ENCODE peak calls at places on chromosome 17, in nine cellular contexts. C is heart left ventricle; Z is small intestine; U is Right ventricle myocardium inferior; T is HFF-Myc; Y is NCI-H2171 treated with DMSO at 0.1 percent for 48 hours; P is HTR-8/SVneo; K is stimulated activated naive B cell treated with anti-CD40 and anti-IgM and Interleukin-4, amounts not matched to agents 10 μg/mL and 1 μg/mL and 100 μg/mL, for 72 hours; J is stimulated activated CD4-positive, alpha-beta T cell treated with anti-CD3 and anti-CD28 coated beads, TNF-alpha, amount 100 ng/mL, for 48 hours. F is an unnamed sample.

GRCh38 chr17:5286846-5287245 is 4.8 kb downstream of the RABEP1 start:
- DNase-seq in C (no peak), T (no peak), Z (peak), U (no peak), Y (no peak), K (no peak), P (no peak), J (no peak), F (no peak)

GRCh38 chr17:2980904-2981246 is 82.5 kb downstream of the OR1D5 start:
- DNase-seq in K (no peak), Y (no peak), P (no peak), U (no peak), J (no peak), Z (no peak), T (no peak), C (no peak), F (no peak)

GRCh38 chr17:42230225-42230624 is 35.9 kb upstream of the GHDC start:
- DNase-seq in P (no peak), K (no peak), U (no peak), Y (peak), C (no peak), J (no peak), T (no peak), Z (no peak), F (no peak)

GRCh38 chr17:12977008-12977751 is 40.6 kb downstream of the ELAC2 start:
- DNase-seq in U (no peak), P (no peak), Y (no peak), Z (no peak), C (no peak), K (no peak), T (peak), J (no peak), F (no peak)

GRCh38 chr17:17351356-17351891 is 48.3 kb downstream of the NT5M start:
- DNase-seq in Z (no peak), P (no peak), J (no peak), C (no peak), Y (no peak), K (no peak), T (no peak), U (no peak), F (peak)

GRCh38 chr17:2181206-2181983 is 122.2 kb downstream of the SMG6 start:
- DNase-seq in P (no peak), C (peak), T (no peak), Z (no peak), J (no peak), U (peak), Y (no peak), K (no peak), F (peak)

GRCh38 chr17:61519754-61520440 is 67.7 kb downstream of the TBX4 start:
- DNase-seq in J (no peak), T (no peak), Y (no peak), Z (no peak), K (no peak), C (no peak), U (no peak), P (no peak), F (no peak)

GRCh38 chr17:18919963-18920362 is 32.0 kb upstream of the SLC5A10 start:
- DNase-seq in Z (peak), T (no peak), Y (no peak), J (no peak), K (no peak), C (no peak), U (no peak), P (no peak), F (no peak)

GRCh38 chr17:42779304-42779941 is 987 bp upstream of the WNK4 start:
- DNase-seq in C (no peak), P (peak), U (no peak), K (no peak), Z (no peak), J (no peak), Y (no peak), T (no peak), F (no peak)

GRCh38 chr17:7446669-7447068 is 1.8 kb downstream of the CHRNB1 start:
- DNase-seq in J (no peak), T (no peak), U (no peak), P (no peak), Y (no peak), C (no peak), Z (no peak), K (no peak), F (no peak)

GRCh38 chr17:79323556-79323955 is 248.9 kb downstream of the ENGASE start:
- DNase-seq in T (no peak), C (no peak), Z (no peak), Y (no peak), J (no peak), K (no peak), U (no peak), P (no peak), F (no peak)

GRCh38 chr17:16068323-16068722 is 68.7 kb downstream of the TTC19 start:
- DNase-seq in Y (no peak), T (no peak), J (no peak), K (no peak), U (no peak), Z (no peak), P (no peak), C (no peak), F (no peak)

GRCh38 chr17:83061586-83061985 is 17.8 kb upstream of the METRNL start:
- DNase-seq in P (no peak), J (no peak), K (no peak), C (no peak), T (no peak), Z (no peak), U (no peak), Y (no peak), F (peak)

GRCh38 chr17:2695243-2695960 is 16.2 kb downstream of the CLUH start:
- DNase-seq in C (no peak), J (no peak), K (no peak), Y (no peak), T (no peak), P (no peak), Z (no peak), U (no peak), F (peak)

GRCh38 chr17:80104321-80104955 is 3.1 kb downstream of the GAA start:
- DNase-seq in Z (no peak), T (no peak), Y (peak), U (no peak), K (no peak), P (no peak), J (no peak), C (no peak), F (no peak)

GRCh38 chr17:81037026-81037782 is 2.3 kb downstream of the BAIAP2 start:
- DNase-seq in K (no peak), P (no peak), T (no peak), U (peak), Y (no peak), J (no peak), Z (peak), C (peak), F (peak)

GRCh38 chr17:58365980-58366595 is 14.1 kb upstream of the SUPT4H1 start:
- DNase-seq in P (no peak), Z (peak), C (no peak), J (no peak), K (no peak), U (no peak), T (no peak), Y (no peak), F (no peak)

GRCh38 chr17:1022278-1023024 is 25.5 kb downstream of the TIMM22 start:
- DNase-seq in K (no peak), Z (no peak), C (peak), T (no peak), Y (no peak), J (no peak), P (no peak), U (peak), F (peak)

GRCh38 chr17:79629548-79630049 is 18.7 kb upstream of the RBFOX3 start:
- DNase-seq in C (no peak), K (no peak), T (no peak), Z (no peak), Y (no peak), U (no peak), J (no peak), P (no peak), F (no peak)

GRCh38 chr17:40399185-40399584 is 18.5 kb downstream of the TOP2A start:
- DNase-seq in C (no peak), Y (peak), Z (peak), T (peak), J (no peak), P (peak), U (no peak), K (no peak), F (no peak)

GRCh38 chr17:82449883-82450356 is 632 bp downstream of the CYBC1 start:
- DNase-seq in Y (no peak), K (no peak), U (no peak), C (no peak), T (no peak), J (no peak), P (no peak), Z (no peak), F (peak)

GRCh38 chr17:58320163-58320558 is 8.4 kb downstream of the TSPOAP1 start:
- DNase-seq in K (no peak), P (no peak), T (no peak), U (no peak), Z (no peak), J (no peak), C (no peak), Y (no peak), F (no peak)

GRCh38 chr17:21042434-21043295 is at the start of gene USP22:
- DNase-seq in C (no peak), Z (no peak), J (no peak), Y (no peak), U (peak), T (no peak), P (peak), K (no peak), F (no peak)

GRCh38 chr17:19004601-19005441 is at the start of gene FAM83G:
- DNase-seq in P (peak), T (no peak), J (peak), K (peak), U (peak), C (peak), Y (peak), Z (peak), F (peak)

GRCh38 chr17:34826332-34826731 is 134.9 kb downstream of the CCT6B start:
- DNase-seq in C (no peak), K (no peak), J (no peak), U (no peak), Y (no peak), T (no peak), P (peak), Z (no peak), F (no peak)

GRCh38 chr17:28968269-28968913 is 17.1 kb upstream of the PHF12 start:
- DNase-seq in T (no peak), C (no peak), Z (no peak), P (no peak), J (no peak), K (no peak), U (no peak), Y (peak), F (peak)

GRCh38 chr17:63096426-63096825 is 130.4 kb downstream of the TANC2 start:
- DNase-seq in J (no peak), C (no peak), T (no peak), Z (no peak), P (no peak), U (no peak), K (no peak), Y (no peak), F (no peak)

GRCh38 chr17:70956731-70957130 is 787.4 kb downstream of the KCNJ2 start:
- DNase-seq in J (no peak), T (no peak), P (no peak), Z (no peak), U (no peak), K (no peak), C (no peak), Y (no peak), F (no peak)

GRCh38 chr17:48909796-48910195 is 1.6 kb downstream of the UBE2Z start:
- DNase-seq in U (no peak), Y (no peak), Z (no peak), T (no peak), P (no peak), K (peak), C (no peak), J (no peak), F (no peak)

GRCh38 chr17:52824542-52824941 is 666.0 kb upstream of the CA10 start:
- DNase-seq in Y (no peak), U (no peak), P (no peak), Z (peak), C (no peak), J (no peak), K (no peak), T (no peak), F (no peak)

GRCh38 chr17:74995847-74996246 is 8.4 kb downstream of the CDR2L start:
- DNase-seq in K (no peak), U (no peak), P (no peak), T (no peak), Z (no peak), J (no peak), C (no peak), Y (no peak), F (no peak)

GRCh38 chr17:17070931-17071330 is 28.7 kb downstream of the MPRIP start:
- DNase-seq in Z (peak), J (no peak), T (no peak), C (no peak), K (no peak), P (no peak), U (peak), Y (no peak), F (no peak)

GRCh38 chr17:34384822-34385605 is 22.0 kb upstream of the CCL1 start:
- DNase-seq in K (no peak), J (no peak), T (no peak), U (no peak), P (no peak), C (no peak), Z (no peak), Y (no peak), F (no peak)

GRCh38 chr17:32807577-32807976 is 69.3 kb downstream of the MYO1D start:
- DNase-seq in Z (no peak), P (no peak), K (no peak), Y (no peak), T (peak), J (no peak), C (no peak), U (no peak), F (no peak)

GRCh38 chr17:75765981-75766380 is 989 bp upstream of the GALK1 start:
- DNase-seq in U (peak), P (no peak), J (no peak), Y (no peak), K (no peak), Z (no peak), C (no peak), T (no peak), F (no peak)

GRCh38 chr17:27293359-27293897 is 486 bp upstream of the WSB1 start:
- DNase-seq in U (no peak), Y (no peak), P (no peak), K (no peak), J (no peak), Z (peak), C (peak), T (no peak), F (no peak)

GRCh38 chr17:43978078-43978477 is 24.3 kb upstream of the PYY start:
- DNase-seq in P (no peak), Y (no peak), C (no peak), Z (no peak), T (no peak), K (no peak), J (no peak), U (no peak), F (no peak)

GRCh38 chr17:74935048-74935447 is 650 bp upstream of the OTOP3 start:
- DNase-seq in C (no peak), K (no peak), Z (no peak), P (no peak), T (no peak), Y (peak), U (no peak), J (no peak), F (peak)

F was measured in Right ventricle myocardium superior.